ENCODE peak calls at places on chromosomes 13 and 19, in ten cellular contexts. Q, Z, H, G, K, C, W, E, X and V are unnamed samples.

GRCh38 chr13:112251930-112252585 is 124.1 kb upstream of the SPACA7 start:
- DNase-seq in Q (no peak), Z (no peak), H (no peak), G (no peak), K (no peak), C (no peak), W (no peak), E (no peak), X (no peak), V (no peak)

GRCh38 chr13:97435297-97435682 is 1.3 kb downstream of the RAP2A start:
- DNase-seq in Q (no peak), Z (no peak), H (no peak), G (no peak), K (no peak), C (no peak), W (no peak), E (no peak), X (no peak), V (no peak)

GRCh38 chr13:111249637-111250360 is 70.6 kb upstream of the TEX29 start:
- DNase-seq in Q (no peak), Z (no peak), H (no peak), G (no peak), K (no peak), C (no peak), W (no peak), E (no peak), X (no peak), V (no peak)

GRCh38 chr19:13055213-13056051 is 47.2 kb downstream of the LYL1 start:
- DNase-seq in Q (no peak), Z (no peak), H (no peak), G (peak), K (peak), C (peak), W (no peak), E (no peak), X (no peak), V (no peak)

GRCh38 chr19:5641171-5641570 is 18.3 kb downstream of the SAFB start:
- DNase-seq in Q (no peak), Z (no peak), H (no peak), G (no peak), K (no peak), C (no peak), W (no peak), E (no peak), X (no peak), V (no peak)

GRCh38 chr19:55669418-55670279 is 5.4 kb upstream of the EPN1 start:
- DNase-seq in Q (no peak), Z (no peak), H (no peak), G (no peak), K (no peak), C (no peak), W (no peak), E (no peak), X (no peak), V (no peak)

GRCh38 chr13:59099182-59099950 is 1064.4 kb downstream of the DIAPH3 start:
- DNase-seq in Q (no peak), Z (no peak), H (no peak), G (no peak), K (no peak), C (no peak), W (no peak), E (no peak), X (no peak), V (no peak)

GRCh38 chr13:94369862-94370491 is 109.5 kb downstream of the DCT start:
- DNase-seq in Q (peak), Z (no peak), H (no peak), G (peak), K (no peak), C (no peak), W (no peak), E (no peak), X (no peak), V (no peak)

GRCh38 chr13:35309711-35310110 is 166.8 kb downstream of the MAB21L1 start:
- DNase-seq in Q (no peak), Z (no peak), H (no peak), G (no peak), K (no peak), C (no peak), W (no peak), E (no peak), X (no peak), V (no peak)

GRCh38 chr13:40388617-40389016 is 277.8 kb downstream of the FOXO1 start:
- DNase-seq in Q (peak), Z (peak), H (no peak), G (no peak), K (no peak), C (no peak), W (no peak), E (peak), X (peak), V (peak)

GRCh38 chr19:19083413-19084178 is 19.8 kb downstream of the SLC25A42 start:
- DNase-seq in Q (no peak), Z (no peak), H (no peak), G (no peak), K (no peak), C (no peak), W (no peak), E (no peak), X (no peak), V (no peak)